ENCODE peak calls at places on chromosomes 1 and 21, in nine cellular contexts. One of them, this sample, is unnamed.
A peak's percentile ranks its signal among the peaks of the same experiment; 100 is the strongest.

GRCh38 chr1:8523641-8524206 is 205.8 kb downstream of the SLC45A1 start:
- DNase-seq in dorsolateral prefrontal cortex: no peak
- DNase-seq in left lung: no peak
- DNase-seq in GM12865: peak; percentile 45
- DNase-seq in AG09309: no peak
- DNase-seq in pancreas: no peak
- DNase-seq in heart right ventricle: no peak
- DNase-seq in psoas muscle: no peak
- DNase-seq in heart left ventricle: no peak
- DNase-seq in this sample: no peak

GRCh38 chr1:18481190-18481920 is 625 bp downstream of the KLHDC7A start:
- DNase-seq in dorsolateral prefrontal cortex: no peak
- DNase-seq in heart right ventricle: no peak
- DNase-seq in heart left ventricle: no peak
- DNase-seq in left lung: no peak
- DNase-seq in pancreas: peak; percentile 74
- DNase-seq in GM12865: peak; percentile 62
- DNase-seq in psoas muscle: no peak
- DNase-seq in AG09309: no peak
- DNase-seq in this sample: no peak

GRCh38 chr1:11767932-11768704 is 6.1 kb downstream of the C1orf167 start:
- DNase-seq in left lung: no peak
- DNase-seq in AG09309: no peak
- DNase-seq in psoas muscle: no peak
- DNase-seq in heart right ventricle: no peak
- DNase-seq in dorsolateral prefrontal cortex: no peak
- DNase-seq in GM12865: no peak
- DNase-seq in pancreas: no peak
- DNase-seq in heart left ventricle: no peak
- DNase-seq in this sample: no peak

GRCh38 chr1:58013237-58013636 is 533.3 kb downstream of the OMA1 start:
- DNase-seq in heart right ventricle: no peak
- DNase-seq in pancreas: no peak
- DNase-seq in GM12865: peak; percentile 5
- DNase-seq in AG09309: no peak
- DNase-seq in dorsolateral prefrontal cortex: no peak
- DNase-seq in heart left ventricle: no peak
- DNase-seq in psoas muscle: no peak
- DNase-seq in left lung: no peak
- DNase-seq in this sample: no peak

GRCh38 chr1:60425528-60425927 is 352.0 kb upstream of the C1orf87 start:
- DNase-seq in heart left ventricle: no peak
- DNase-seq in AG09309: no peak
- DNase-seq in left lung: no peak
- DNase-seq in dorsolateral prefrontal cortex: no peak
- DNase-seq in GM12865: peak; percentile 1
- DNase-seq in heart right ventricle: no peak
- DNase-seq in psoas muscle: no peak
- DNase-seq in pancreas: no peak
- DNase-seq in this sample: no peak

GRCh38 chr21:39114871-39115658 is 68.2 kb downstream of the PSMG1 start:
- DNase-seq in dorsolateral prefrontal cortex: no peak
- DNase-seq in pancreas: no peak
- DNase-seq in AG09309: no peak
- DNase-seq in left lung: no peak
- DNase-seq in heart right ventricle: no peak
- DNase-seq in psoas muscle: no peak
- DNase-seq in heart left ventricle: no peak
- DNase-seq in GM12865: no peak
- DNase-seq in this sample: no peak

GRCh38 chr1:10539411-10540043 is 64.8 kb downstream of the PEX14 start:
- DNase-seq in psoas muscle: no peak
- DNase-seq in heart right ventricle: no peak
- DNase-seq in AG09309: no peak
- DNase-seq in heart left ventricle: no peak
- DNase-seq in pancreas: no peak
- DNase-seq in dorsolateral prefrontal cortex: no peak
- DNase-seq in left lung: no peak
- DNase-seq in GM12865: no peak
- DNase-seq in this sample: no peak

GRCh38 chr1:110209715-110210603 is at the start of gene KCNC4:
- DNase-seq in pancreas: peak; percentile 91
- DNase-seq in dorsolateral prefrontal cortex: peak; percentile 44
- DNase-seq in heart left ventricle: peak; percentile 92
- DNase-seq in left lung: peak; percentile 92
- DNase-seq in heart right ventricle: peak; percentile 91
- DNase-seq in GM12865: peak; percentile 94
- DNase-seq in AG09309: peak; percentile 47
- DNase-seq in psoas muscle: peak; percentile 91
- DNase-seq in this sample: peak; percentile 77

GRCh38 chr1:75125161-75125681 is 9.0 kb upstream of the LHX8 start:
- DNase-seq in psoas muscle: no peak
- DNase-seq in GM12865: no peak
- DNase-seq in heart right ventricle: no peak
- DNase-seq in heart left ventricle: no peak
- DNase-seq in left lung: no peak
- DNase-seq in AG09309: no peak
- DNase-seq in pancreas: no peak
- DNase-seq in dorsolateral prefrontal cortex: no peak
- DNase-seq in this sample: no peak

GRCh38 chr1:59978026-59978425 is 51.5 kb upstream of the CYP2J2 start:
- DNase-seq in psoas muscle: no peak
- DNase-seq in pancreas: no peak
- DNase-seq in heart left ventricle: no peak
- DNase-seq in left lung: no peak
- DNase-seq in AG09309: no peak
- DNase-seq in dorsolateral prefrontal cortex: no peak
- DNase-seq in GM12865: no peak
- DNase-seq in heart right ventricle: no peak
- DNase-seq in this sample: no peak

GRCh38 chr1:168084396-168085231 is 52.1 kb downstream of the GPR161 start:
- DNase-seq in AG09309: no peak
- DNase-seq in left lung: peak; percentile 65
- DNase-seq in dorsolateral prefrontal cortex: peak; percentile 38
- DNase-seq in psoas muscle: peak; percentile 49
- DNase-seq in heart right ventricle: peak; percentile 73
- DNase-seq in GM12865: peak; percentile 67
- DNase-seq in heart left ventricle: peak; percentile 64
- DNase-seq in pancreas: peak; percentile 85
- DNase-seq in this sample: no peak

GRCh38 chr1:154775559-154776338 is 94.3 kb downstream of the KCNN3 start:
- DNase-seq in heart right ventricle: no peak
- DNase-seq in dorsolateral prefrontal cortex: no peak
- DNase-seq in AG09309: no peak
- DNase-seq in GM12865: peak; percentile 16
- DNase-seq in left lung: no peak
- DNase-seq in heart left ventricle: no peak
- DNase-seq in pancreas: no peak
- DNase-seq in psoas muscle: no peak
- DNase-seq in this sample: no peak

GRCh38 chr21:26900980-26901379 is 55.8 kb upstream of the ADAMTS1 start:
- DNase-seq in left lung: no peak
- DNase-seq in dorsolateral prefrontal cortex: no peak
- DNase-seq in heart left ventricle: no peak
- DNase-seq in psoas muscle: no peak
- DNase-seq in heart right ventricle: no peak
- DNase-seq in GM12865: no peak
- DNase-seq in pancreas: no peak
- DNase-seq in AG09309: no peak
- DNase-seq in this sample: no peak

GRCh38 chr1:89519779-89520358 is 4.8 kb upstream of the LRRC8B start:
- DNase-seq in heart right ventricle: no peak
- DNase-seq in AG09309: no peak
- DNase-seq in pancreas: no peak
- DNase-seq in left lung: no peak
- DNase-seq in psoas muscle: no peak
- DNase-seq in dorsolateral prefrontal cortex: no peak
- DNase-seq in heart left ventricle: no peak
- DNase-seq in GM12865: peak; percentile 70
- DNase-seq in this sample: no peak

DNA sequence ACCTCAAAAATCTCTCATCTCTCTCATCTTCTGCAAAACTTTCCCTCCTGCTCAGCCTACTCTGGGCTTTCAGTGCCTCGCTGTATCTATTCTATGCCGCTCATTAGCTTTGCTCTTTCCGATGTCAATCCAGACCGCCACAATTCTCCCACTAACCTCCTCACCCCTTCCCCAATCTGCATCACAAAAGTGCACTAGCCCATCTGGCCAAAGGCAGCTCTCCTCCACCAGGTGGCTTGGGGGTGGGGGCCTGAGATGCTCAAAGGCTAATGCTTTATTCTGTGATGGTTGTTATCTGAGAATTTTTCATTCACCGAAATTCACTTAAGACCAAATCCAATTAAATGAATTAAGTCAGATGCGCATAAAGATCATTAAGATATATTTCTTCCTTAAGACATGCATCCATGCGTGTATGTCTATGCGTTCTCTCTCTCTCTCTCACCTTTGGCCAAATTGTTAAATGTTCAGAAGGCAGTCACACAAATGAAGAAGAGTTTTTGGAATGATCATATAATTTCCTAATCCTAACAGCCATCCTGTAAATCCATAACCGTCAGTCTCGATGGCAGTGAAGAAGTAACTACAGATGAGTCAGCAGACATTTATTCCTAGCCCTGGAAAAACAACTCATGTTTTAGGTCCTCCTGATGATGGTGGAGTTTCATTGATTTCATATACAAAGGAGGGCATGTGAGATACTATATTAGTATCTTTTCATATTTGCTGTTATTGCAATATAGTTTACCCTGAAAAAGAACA is 111.3 kb downstream of the C1orf21 start:
- DNase-seq in pancreas: no peak
- DNase-seq in heart left ventricle: no peak
- DNase-seq in GM12865: no peak
- DNase-seq in AG09309: no peak
- DNase-seq in psoas muscle: no peak
- DNase-seq in left lung: no peak
- DNase-seq in heart right ventricle: no peak
- DNase-seq in dorsolateral prefrontal cortex: no peak
- DNase-seq in this sample: no peak
- TF ChIP-seq CTCF in pancreas: no peak
- TF ChIP-seq CTCF in heart left ventricle: no peak
- TF ChIP-seq CTCF in GM12865: no peak
- TF ChIP-seq CTCF in AG09309: peak; percentile 3
- TF ChIP-seq CTCF in psoas muscle: no peak
- TF ChIP-seq CTCF in left lung: no peak
- TF ChIP-seq CTCF in heart right ventricle: no peak
- TF ChIP-seq CTCF in dorsolateral prefrontal cortex: no peak
- TF ChIP-seq CTCF in this sample: peak; percentile 61

DNA sequence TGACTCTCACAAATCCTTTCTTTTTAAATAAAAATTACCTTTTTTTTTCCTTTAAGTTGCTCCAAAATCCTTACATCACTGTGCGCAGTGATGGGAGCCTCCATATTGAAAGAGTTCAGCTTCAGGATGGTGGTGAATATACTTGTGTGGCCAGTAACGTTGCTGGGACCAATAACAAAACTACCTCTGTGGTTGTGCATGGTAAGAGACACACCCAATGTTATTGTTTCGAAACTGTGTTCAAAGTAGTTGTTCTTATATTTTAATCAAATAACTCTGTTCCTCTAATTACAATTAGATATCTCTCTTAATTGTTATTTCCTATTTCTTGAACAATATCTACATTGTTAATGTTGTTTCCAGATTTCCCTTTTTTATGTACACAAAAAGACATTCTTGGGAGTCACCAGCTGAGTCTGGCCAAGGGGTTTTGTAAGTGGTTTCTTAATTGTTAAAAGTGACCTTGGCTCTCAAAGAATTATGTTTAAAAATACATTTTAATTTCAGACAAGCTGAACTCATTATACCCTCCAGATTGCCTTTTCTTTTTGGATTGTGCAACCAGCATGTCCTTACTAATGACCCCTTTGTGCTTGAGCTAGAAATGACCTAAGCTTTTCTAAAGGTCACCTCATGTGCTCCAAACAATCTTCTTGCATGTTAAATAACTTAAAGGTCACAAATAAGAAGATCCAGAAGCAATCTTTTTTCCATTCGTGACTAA is 250.1 kb downstream of the HMCN1 start:
- DNase-seq in heart left ventricle: no peak
- DNase-seq in AG09309: no peak
- DNase-seq in left lung: no peak
- DNase-seq in heart right ventricle: no peak
- DNase-seq in GM12865: no peak
- DNase-seq in psoas muscle: no peak
- DNase-seq in pancreas: no peak
- DNase-seq in dorsolateral prefrontal cortex: no peak
- DNase-seq in this sample: no peak
- TF ChIP-seq CTCF in heart left ventricle: no peak
- TF ChIP-seq CTCF in AG09309: no peak
- TF ChIP-seq CTCF in left lung: no peak
- TF ChIP-seq CTCF in heart right ventricle: no peak
- TF ChIP-seq CTCF in GM12865: no peak
- TF ChIP-seq CTCF in psoas muscle: no peak
- TF ChIP-seq CTCF in pancreas: no peak
- TF ChIP-seq CTCF in dorsolateral prefrontal cortex: no peak
- TF ChIP-seq CTCF in this sample: no peak

DNA sequence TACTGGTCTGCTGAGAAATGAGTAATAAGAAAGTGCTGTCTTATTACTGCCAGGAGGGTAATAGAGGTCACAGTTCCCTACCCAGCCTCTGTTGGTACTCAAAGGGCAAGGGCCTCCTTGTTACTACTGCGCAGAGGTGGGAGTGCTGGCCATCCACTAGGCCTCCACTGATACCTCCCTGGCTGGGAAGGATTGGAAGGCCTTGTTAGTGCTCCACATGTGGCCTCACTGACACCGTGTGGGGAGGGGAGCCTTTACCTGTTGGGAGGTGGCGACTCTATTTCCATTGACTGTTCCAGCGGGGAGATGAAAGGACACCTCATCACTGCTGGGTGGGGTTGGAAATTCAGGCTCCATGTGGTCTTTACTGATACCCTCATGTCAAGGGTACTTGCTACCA is 57.8 kb upstream of the USP24 start:
- DNase-seq in left lung: no peak
- DNase-seq in pancreas: no peak
- DNase-seq in AG09309: no peak
- DNase-seq in psoas muscle: no peak
- DNase-seq in heart right ventricle: no peak
- DNase-seq in dorsolateral prefrontal cortex: no peak
- DNase-seq in heart left ventricle: no peak
- DNase-seq in GM12865: no peak
- DNase-seq in this sample: no peak
- TF ChIP-seq CTCF in left lung: no peak
- TF ChIP-seq CTCF in pancreas: no peak
- TF ChIP-seq CTCF in AG09309: no peak
- TF ChIP-seq CTCF in psoas muscle: no peak
- TF ChIP-seq CTCF in heart right ventricle: no peak
- TF ChIP-seq CTCF in dorsolateral prefrontal cortex: no peak
- TF ChIP-seq CTCF in heart left ventricle: no peak
- TF ChIP-seq CTCF in GM12865: no peak
- TF ChIP-seq CTCF in this sample: no peak

GRCh38 chr1:171052977-171053376 is 37.7 kb upstream of the FMO3 start:
- DNase-seq in dorsolateral prefrontal cortex: no peak
- DNase-seq in GM12865: no peak
- DNase-seq in heart right ventricle: no peak
- DNase-seq in left lung: no peak
- DNase-seq in heart left ventricle: no peak
- DNase-seq in pancreas: no peak
- DNase-seq in AG09309: no peak
- DNase-seq in psoas muscle: no peak
- DNase-seq in this sample: no peak

GRCh38 chr1:171061425-171062143 is 29.1 kb upstream of the FMO3 start:
- DNase-seq in heart right ventricle: no peak
- DNase-seq in pancreas: no peak
- DNase-seq in GM12865: no peak
- DNase-seq in left lung: no peak
- DNase-seq in dorsolateral prefrontal cortex: no peak
- DNase-seq in heart left ventricle: no peak
- DNase-seq in AG09309: no peak
- DNase-seq in psoas muscle: no peak
- DNase-seq in this sample: no peak

GRCh38 chr1:171055966-171056643 is 34.6 kb upstream of the FMO3 start:
- DNase-seq in psoas muscle: no peak
- DNase-seq in GM12865: no peak
- DNase-seq in left lung: no peak
- DNase-seq in heart right ventricle: no peak
- DNase-seq in pancreas: no peak
- DNase-seq in AG09309: no peak
- DNase-seq in heart left ventricle: no peak
- DNase-seq in dorsolateral prefrontal cortex: no peak
- DNase-seq in this sample: no peak
- TF ChIP-seq CTCF in psoas muscle: no peak
- TF ChIP-seq CTCF in GM12865: no peak
- TF ChIP-seq CTCF in left lung: no peak
- TF ChIP-seq CTCF in heart right ventricle: no peak
- TF ChIP-seq CTCF in pancreas: no peak
- TF ChIP-seq CTCF in AG09309: no peak
- TF ChIP-seq CTCF in heart left ventricle: no peak
- TF ChIP-seq CTCF in dorsolateral prefrontal cortex: no peak
- TF ChIP-seq CTCF in this sample: no peak

This sample was measured in type B pancreatic cell.